ENCODE peak calls at places on chromosomes 11 and 22, in ten cellular contexts. One of them, this sample, is unnamed. For H3K4me1, the result is how much of the 10 kb centered on the place peaks cover.

GRCh38 chr11:27977031-27977430 is 130.9 kb downstream of the KIF18A start:
- DNase-seq in mesendoderm: peak
- DNase-seq in body of pancreas: no peak
- DNase-seq in IMR-90: peak
- DNase-seq in neuronal stem cell: no peak
- DNase-seq in iPS DF 6.9: no peak
- DNase-seq in OCI-LY7: no peak
- DNase-seq in fibroblast of lung: no peak
- DNase-seq in uterus: no peak
- DNase-seq in CD8-positive, alpha-beta memory T cell: no peak
- DNase-seq in this sample: no peak

GRCh38 chr11:110891411-110891810 is 179.2 kb upstream of the ARHGAP20 start:
- DNase-seq in mesendoderm: no peak
- DNase-seq in CD8-positive, alpha-beta memory T cell: no peak
- DNase-seq in iPS DF 6.9: no peak
- DNase-seq in fibroblast of lung: peak
- DNase-seq in body of pancreas: no peak
- DNase-seq in OCI-LY7: no peak
- DNase-seq in IMR-90: peak
- DNase-seq in neuronal stem cell: no peak
- DNase-seq in uterus: no peak
- DNase-seq in this sample: no peak

GRCh38 chr11:108618529-108618928 is 25.0 kb upstream of the EXPH5 start:
- DNase-seq in body of pancreas: no peak
- DNase-seq in CD8-positive, alpha-beta memory T cell: no peak
- DNase-seq in iPS DF 6.9: no peak
- DNase-seq in neuronal stem cell: no peak
- DNase-seq in mesendoderm: no peak
- DNase-seq in fibroblast of lung: no peak
- DNase-seq in OCI-LY7: no peak
- DNase-seq in uterus: no peak
- DNase-seq in IMR-90: no peak
- DNase-seq in this sample: no peak

GRCh38 chr11:15800121-15800800 is 556.1 kb downstream of the SOX6 start:
- DNase-seq in uterus: no peak
- DNase-seq in CD8-positive, alpha-beta memory T cell: no peak
- DNase-seq in fibroblast of lung: peak
- DNase-seq in OCI-LY7: no peak
- DNase-seq in IMR-90: peak
- DNase-seq in body of pancreas: peak
- DNase-seq in neuronal stem cell: no peak
- DNase-seq in mesendoderm: peak
- DNase-seq in iPS DF 6.9: no peak
- DNase-seq in this sample: no peak

GRCh38 chr11:131473510-131473909 is 103.1 kb downstream of the NTM start:
- DNase-seq in uterus: no peak
- DNase-seq in iPS DF 6.9: no peak
- DNase-seq in CD8-positive, alpha-beta memory T cell: no peak
- DNase-seq in body of pancreas: no peak
- DNase-seq in OCI-LY7: no peak
- DNase-seq in fibroblast of lung: no peak
- DNase-seq in mesendoderm: no peak
- DNase-seq in IMR-90: no peak
- DNase-seq in neuronal stem cell: no peak
- DNase-seq in this sample: no peak

GRCh38 chr11:66367561-66368312 is 3.8 kb downstream of the SLC29A2 start:
- DNase-seq in OCI-LY7: no peak
- DNase-seq in CD8-positive, alpha-beta memory T cell: no peak
- DNase-seq in fibroblast of lung: no peak
- DNase-seq in uterus: no peak
- DNase-seq in IMR-90: no peak
- DNase-seq in neuronal stem cell: no peak
- DNase-seq in mesendoderm: no peak
- DNase-seq in body of pancreas: no peak
- DNase-seq in iPS DF 6.9: no peak
- DNase-seq in this sample: no peak

GRCh38 chr22:26646158-26646557 is 11.2 kb upstream of the MIAT start:
- DNase-seq in OCI-LY7: no peak
- DNase-seq in iPS DF 6.9: no peak
- DNase-seq in neuronal stem cell: no peak
- DNase-seq in mesendoderm: peak
- DNase-seq in body of pancreas: no peak
- DNase-seq in fibroblast of lung: no peak
- DNase-seq in CD8-positive, alpha-beta memory T cell: no peak
- DNase-seq in IMR-90: peak
- DNase-seq in uterus: no peak
- DNase-seq in this sample: no peak

GRCh38 chr22:29733362-29734322 is 13.8 kb downstream of the CABP7 start:
- DNase-seq in uterus: no peak
- DNase-seq in IMR-90: no peak
- DNase-seq in OCI-LY7: no peak
- DNase-seq in fibroblast of lung: peak
- DNase-seq in mesendoderm: no peak
- DNase-seq in CD8-positive, alpha-beta memory T cell: no peak
- DNase-seq in body of pancreas: peak
- DNase-seq in iPS DF 6.9: no peak
- DNase-seq in neuronal stem cell: no peak
- DNase-seq in this sample: no peak

GRCh38 chr11:113675003-113675471 is 31.1 kb downstream of the TMPRSS5 start:
- DNase-seq in iPS DF 6.9: no peak
- DNase-seq in uterus: no peak
- DNase-seq in neuronal stem cell: no peak
- DNase-seq in OCI-LY7: no peak
- DNase-seq in IMR-90: peak
- DNase-seq in mesendoderm: no peak
- DNase-seq in CD8-positive, alpha-beta memory T cell: no peak
- DNase-seq in body of pancreas: no peak
- DNase-seq in fibroblast of lung: peak
- DNase-seq in this sample: no peak

GRCh38 chr11:134470238-134470637 is 58.2 kb upstream of the B3GAT1 start:
- DNase-seq in OCI-LY7: no peak
- DNase-seq in mesendoderm: no peak
- DNase-seq in neuronal stem cell: no peak
- DNase-seq in IMR-90: no peak
- DNase-seq in uterus: no peak
- DNase-seq in body of pancreas: no peak
- DNase-seq in iPS DF 6.9: no peak
- DNase-seq in fibroblast of lung: no peak
- DNase-seq in CD8-positive, alpha-beta memory T cell: no peak
- DNase-seq in this sample: no peak

GRCh38 chr22:19179472-19180048 is 1.0 kb upstream of the SLC25A1 start:
- DNase-seq in neuronal stem cell: peak
- DNase-seq in uterus: peak
- DNase-seq in IMR-90: peak
- DNase-seq in OCI-LY7: peak
- DNase-seq in fibroblast of lung: peak
- DNase-seq in CD8-positive, alpha-beta memory T cell: peak
- DNase-seq in body of pancreas: peak
- DNase-seq in iPS DF 6.9: peak
- DNase-seq in mesendoderm: peak
- DNase-seq in this sample: no peak

GRCh38 chr11:35168606-35169200 is 29.7 kb downstream of the CD44 start:
- DNase-seq in IMR-90: no peak
- DNase-seq in CD8-positive, alpha-beta memory T cell: no peak
- DNase-seq in mesendoderm: no peak
- DNase-seq in uterus: no peak
- DNase-seq in iPS DF 6.9: no peak
- DNase-seq in neuronal stem cell: no peak
- DNase-seq in body of pancreas: no peak
- DNase-seq in fibroblast of lung: no peak
- DNase-seq in OCI-LY7: no peak
- DNase-seq in this sample: no peak

GRCh38 chr11:61797263-61797944 is 4.7 kb downstream of the FEN1 start:
- DNase-seq in iPS DF 6.9: no peak
- DNase-seq in body of pancreas: peak
- DNase-seq in IMR-90: peak
- DNase-seq in mesendoderm: peak
- DNase-seq in uterus: peak
- DNase-seq in fibroblast of lung: peak
- DNase-seq in CD8-positive, alpha-beta memory T cell: peak
- DNase-seq in OCI-LY7: peak
- DNase-seq in neuronal stem cell: peak
- DNase-seq in this sample: peak

GRCh38 chr11:74139151-74139918 is 31.5 kb downstream of the C2CD3 start:
- DNase-seq in uterus: no peak
- DNase-seq in mesendoderm: peak
- DNase-seq in body of pancreas: no peak
- DNase-seq in fibroblast of lung: no peak
- DNase-seq in OCI-LY7: no peak
- DNase-seq in iPS DF 6.9: no peak
- DNase-seq in CD8-positive, alpha-beta memory T cell: no peak
- DNase-seq in IMR-90: peak
- DNase-seq in neuronal stem cell: no peak
- DNase-seq in this sample: no peak

GRCh38 chr11:95453616-95454118 is 222.7 kb upstream of the SESN3 start:
- DNase-seq in uterus: no peak
- DNase-seq in neuronal stem cell: no peak
- DNase-seq in fibroblast of lung: peak
- DNase-seq in body of pancreas: peak
- DNase-seq in mesendoderm: no peak
- DNase-seq in CD8-positive, alpha-beta memory T cell: no peak
- DNase-seq in OCI-LY7: no peak
- DNase-seq in IMR-90: no peak
- DNase-seq in iPS DF 6.9: no peak
- DNase-seq in this sample: no peak

GRCh38 chr22:45218974-45219373 is 21.7 kb downstream of the KIAA0930 start:
- DNase-seq in uterus: no peak
- DNase-seq in IMR-90: peak
- DNase-seq in body of pancreas: no peak
- DNase-seq in CD8-positive, alpha-beta memory T cell: no peak
- DNase-seq in OCI-LY7: peak
- DNase-seq in iPS DF 6.9: no peak
- DNase-seq in neuronal stem cell: no peak
- DNase-seq in fibroblast of lung: no peak
- DNase-seq in mesendoderm: peak
- DNase-seq in this sample: no peak

GRCh38 chr22:27650985-27651384 is 150.6 kb downstream of the MN1 start:
- DNase-seq in body of pancreas: no peak
- DNase-seq in iPS DF 6.9: no peak
- DNase-seq in neuronal stem cell: no peak
- DNase-seq in CD8-positive, alpha-beta memory T cell: no peak
- DNase-seq in fibroblast of lung: no peak
- DNase-seq in uterus: no peak
- DNase-seq in mesendoderm: no peak
- DNase-seq in IMR-90: no peak
- DNase-seq in OCI-LY7: no peak
- DNase-seq in this sample: no peak
- H3K27ac ChIP-seq in body of pancreas: no peak
- H3K27ac ChIP-seq in iPS DF 6.9: no peak
- H3K27ac ChIP-seq in neuronal stem cell: no peak
- H3K27ac ChIP-seq in CD8-positive, alpha-beta memory T cell: no peak
- H3K27ac ChIP-seq in fibroblast of lung: no peak
- H3K27ac ChIP-seq in uterus: no peak
- H3K27ac ChIP-seq in mesendoderm: no peak
- H3K27ac ChIP-seq in IMR-90: no peak
- H3K27ac ChIP-seq in OCI-LY7: no peak
- H3K27ac ChIP-seq in this sample: no peak

DNA sequence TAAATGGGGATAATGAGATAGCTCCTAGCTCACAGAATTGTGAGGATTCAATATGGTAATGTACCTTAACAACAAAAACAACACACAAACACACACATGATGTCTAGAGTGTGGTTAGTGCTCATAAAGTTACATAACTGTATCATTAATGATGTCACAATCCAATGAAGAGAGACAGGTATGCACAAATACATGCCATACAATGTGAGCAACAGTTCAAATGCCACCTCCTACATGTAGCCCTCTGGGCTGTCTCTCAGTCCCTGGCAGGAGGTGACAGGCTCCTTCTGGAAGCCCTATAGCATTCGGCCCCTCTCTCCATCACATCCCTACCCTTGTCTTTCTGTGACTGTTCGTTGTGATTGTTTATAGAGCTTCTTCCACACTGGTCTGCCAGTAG is 8.3 kb upstream of the MICALL1 start:
- DNase-seq in OCI-LY7: no peak
- DNase-seq in iPS DF 6.9: no peak
- DNase-seq in fibroblast of lung: no peak
- DNase-seq in mesendoderm: no peak
- DNase-seq in CD8-positive, alpha-beta memory T cell: no peak
- DNase-seq in neuronal stem cell: no peak
- DNase-seq in body of pancreas: no peak
- DNase-seq in IMR-90: no peak
- DNase-seq in uterus: no peak
- DNase-seq in this sample: no peak
- H3K4me1 ChIP-seq in OCI-LY7: under half
- H3K4me1 ChIP-seq in iPS DF 6.9: under half
- H3K4me1 ChIP-seq in fibroblast of lung: under half
- H3K4me1 ChIP-seq in mesendoderm: under half
- H3K4me1 ChIP-seq in CD8-positive, alpha-beta memory T cell: under half
- H3K4me1 ChIP-seq in neuronal stem cell: under half
- H3K4me1 ChIP-seq in body of pancreas: half or more
- H3K4me1 ChIP-seq in IMR-90: under half
- H3K4me1 ChIP-seq in uterus: under half
- H3K4me1 ChIP-seq in this sample: under half

DNA sequence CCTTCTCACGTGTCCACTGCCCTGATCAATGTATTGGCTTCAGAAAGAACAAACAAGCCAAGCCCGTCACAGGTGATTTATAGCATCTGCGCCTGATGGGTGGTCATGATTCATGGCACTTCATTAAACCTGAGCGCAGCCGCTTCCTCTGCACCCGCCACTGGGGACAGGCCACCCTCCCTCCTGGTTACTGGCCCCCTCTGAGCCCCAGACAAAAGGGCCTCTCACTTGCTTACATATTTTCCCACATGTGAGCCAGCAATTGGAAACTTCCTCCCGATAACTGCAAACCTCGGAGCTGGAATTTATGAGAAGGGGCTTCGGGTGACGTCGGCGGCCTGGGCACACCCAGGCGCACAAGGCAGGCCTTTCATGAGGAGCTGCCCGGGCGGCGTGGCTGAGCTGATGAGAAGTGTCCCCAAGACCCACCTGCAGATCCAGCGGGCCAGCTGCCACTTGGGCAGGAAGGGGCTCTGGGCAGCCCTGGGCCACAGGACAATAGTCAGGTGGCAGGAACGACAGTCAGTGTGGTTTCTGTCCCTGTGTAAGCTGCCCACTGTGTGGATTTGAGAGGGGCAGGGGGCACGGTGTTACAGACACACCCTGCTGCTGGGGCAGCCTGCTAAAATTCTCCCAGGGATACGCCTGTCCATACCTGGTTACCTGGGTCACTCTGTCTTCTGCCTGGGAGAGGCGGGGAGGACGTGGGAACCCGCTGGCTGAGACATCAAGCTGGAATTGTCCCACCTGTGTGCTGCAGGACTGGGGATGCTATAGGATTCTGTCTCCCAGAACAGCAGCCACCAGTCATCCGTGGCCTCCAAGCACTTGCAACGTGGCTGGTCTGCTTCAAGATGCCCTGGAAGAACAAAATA is 64.0 kb upstream of the LINC01488 start:
- DNase-seq in neuronal stem cell: no peak
- DNase-seq in mesendoderm: no peak
- DNase-seq in iPS DF 6.9: no peak
- DNase-seq in OCI-LY7: no peak
- DNase-seq in fibroblast of lung: no peak
- DNase-seq in IMR-90: no peak
- DNase-seq in body of pancreas: peak
- DNase-seq in uterus: no peak
- DNase-seq in CD8-positive, alpha-beta memory T cell: no peak
- DNase-seq in this sample: no peak
- H3K27ac ChIP-seq in neuronal stem cell: no peak
- H3K27ac ChIP-seq in mesendoderm: no peak
- H3K27ac ChIP-seq in iPS DF 6.9: no peak
- H3K27ac ChIP-seq in OCI-LY7: no peak
- H3K27ac ChIP-seq in fibroblast of lung: no peak
- H3K27ac ChIP-seq in IMR-90: no peak
- H3K27ac ChIP-seq in body of pancreas: peak
- H3K27ac ChIP-seq in uterus: peak
- H3K27ac ChIP-seq in CD8-positive, alpha-beta memory T cell: no peak
- H3K27ac ChIP-seq in this sample: no peak

GRCh38 chr11:6746626-6747025 is 25.1 kb downstream of the OR2AG2 start:
- DNase-seq in CD8-positive, alpha-beta memory T cell: no peak
- DNase-seq in mesendoderm: no peak
- DNase-seq in OCI-LY7: no peak
- DNase-seq in iPS DF 6.9: no peak
- DNase-seq in IMR-90: no peak
- DNase-seq in uterus: no peak
- DNase-seq in neuronal stem cell: no peak
- DNase-seq in fibroblast of lung: no peak
- DNase-seq in body of pancreas: no peak
- DNase-seq in this sample: no peak
- H3K4me1 ChIP-seq in CD8-positive, alpha-beta memory T cell: under half
- H3K4me1 ChIP-seq in mesendoderm: under half
- H3K4me1 ChIP-seq in OCI-LY7: under half
- H3K4me1 ChIP-seq in iPS DF 6.9: under half
- H3K4me1 ChIP-seq in IMR-90: under half
- H3K4me1 ChIP-seq in uterus: under half
- H3K4me1 ChIP-seq in neuronal stem cell: under half
- H3K4me1 ChIP-seq in fibroblast of lung: under half
- H3K4me1 ChIP-seq in body of pancreas: under half
- H3K4me1 ChIP-seq in this sample: half or more